ENCODE peak calls at places on chromosomes 5 and 9, in six cellular contexts. One of them, this sample, is unnamed.

GRCh38 chr5:159640921-159641320 is 275.4 kb upstream of the ADRA1B start:
- DNase-seq in GM23338: no peak
- DNase-seq in fibroblast of lung: no peak
- DNase-seq in mammary epithelial cell: no peak
- DNase-seq in Karpas-422: no peak
- DNase-seq in PC-3: no peak
- DNase-seq in this sample: no peak

GRCh38 chr5:78320461-78320860 is 26.0 kb upstream of the AP3B1 start:
- DNase-seq in GM23338: peak; percentile 67
- DNase-seq in mammary epithelial cell: peak; percentile 29
- DNase-seq in fibroblast of lung: peak; percentile 42
- DNase-seq in Karpas-422: peak; percentile 62
- DNase-seq in PC-3: peak; percentile 42
- DNase-seq in this sample: peak; percentile 13

GRCh38 chr5:138533973-138534941 is 8.8 kb downstream of the ETF1 start:
- DNase-seq in fibroblast of lung: no peak
- DNase-seq in PC-3: no peak
- DNase-seq in Karpas-422: no peak
- DNase-seq in GM23338: no peak
- DNase-seq in mammary epithelial cell: no peak
- DNase-seq in this sample: no peak

GRCh38 chr9:133557581-133557980 is 23.1 kb downstream of the ADAMTSL2 start:
- DNase-seq in mammary epithelial cell: no peak
- DNase-seq in Karpas-422: no peak
- DNase-seq in PC-3: no peak
- DNase-seq in GM23338: no peak
- DNase-seq in fibroblast of lung: no peak
- DNase-seq in this sample: no peak

GRCh38 chr9:134641989-134642384 is 384 bp downstream of the COL5A1 start:
- DNase-seq in fibroblast of lung: no peak
- DNase-seq in GM23338: no peak
- DNase-seq in mammary epithelial cell: no peak
- DNase-seq in PC-3: no peak
- DNase-seq in Karpas-422: no peak
- DNase-seq in this sample: peak; percentile 40

GRCh38 chr9:124774131-124774978 is 2.6 kb upstream of the OLFML2A start:
- DNase-seq in Karpas-422: peak; percentile 92
- DNase-seq in PC-3: peak; percentile 79
- DNase-seq in fibroblast of lung: peak; percentile 57
- DNase-seq in GM23338: peak; percentile 92
- DNase-seq in mammary epithelial cell: peak; percentile 61
- DNase-seq in this sample: peak; percentile 88

GRCh38 chr9:2461886-2462285 is 159.7 kb upstream of the VLDLR start:
- DNase-seq in PC-3: no peak
- DNase-seq in fibroblast of lung: peak; percentile 59
- DNase-seq in Karpas-422: peak; percentile 64
- DNase-seq in mammary epithelial cell: no peak
- DNase-seq in GM23338: no peak
- DNase-seq in this sample: no peak

GRCh38 chr5:75020016-75020656 is 32.2 kb downstream of the GCNT4 start:
- DNase-seq in Karpas-422: no peak
- DNase-seq in mammary epithelial cell: no peak
- DNase-seq in GM23338: no peak
- DNase-seq in PC-3: peak; percentile 44
- DNase-seq in fibroblast of lung: no peak
- DNase-seq in this sample: no peak

GRCh38 chr9:33234511-33235467 is 5.2 kb upstream of the SPINK4 start:
- DNase-seq in Karpas-422: no peak
- DNase-seq in PC-3: peak; percentile 22
- DNase-seq in fibroblast of lung: peak; percentile 32
- DNase-seq in GM23338: no peak
- DNase-seq in mammary epithelial cell: peak; percentile 74
- DNase-seq in this sample: no peak

GRCh38 chr5:147567917-147568598 is 58.2 kb upstream of the DPYSL3 start:
- DNase-seq in GM23338: peak; percentile 93
- DNase-seq in mammary epithelial cell: peak; percentile 84
- DNase-seq in Karpas-422: no peak
- DNase-seq in fibroblast of lung: peak; percentile 99
- DNase-seq in PC-3: peak; percentile 48
- DNase-seq in this sample: no peak

GRCh38 chr5:927172-928015 is 34.7 kb downstream of the TRIP13 start:
- DNase-seq in PC-3: no peak
- DNase-seq in mammary epithelial cell: no peak
- DNase-seq in Karpas-422: no peak
- DNase-seq in GM23338: no peak
- DNase-seq in fibroblast of lung: no peak
- DNase-seq in this sample: no peak

GRCh38 chr5:3010301-3010952 is 258.9 kb upstream of the IRX2 start:
- DNase-seq in Karpas-422: no peak
- DNase-seq in PC-3: no peak
- DNase-seq in mammary epithelial cell: peak; percentile 71
- DNase-seq in GM23338: no peak
- DNase-seq in fibroblast of lung: no peak
- DNase-seq in this sample: no peak

GRCh38 chr5:143345671-143346440 is 57.6 kb downstream of the NR3C1 start:
- DNase-seq in GM23338: no peak
- DNase-seq in mammary epithelial cell: no peak
- DNase-seq in PC-3: no peak
- DNase-seq in fibroblast of lung: no peak
- DNase-seq in Karpas-422: no peak
- DNase-seq in this sample: no peak

GRCh38 chr5:134110382-134110781 is 4.1 kb upstream of the TCF7 start:
- DNase-seq in GM23338: no peak
- DNase-seq in PC-3: no peak
- DNase-seq in mammary epithelial cell: peak; percentile 90
- DNase-seq in Karpas-422: no peak
- DNase-seq in fibroblast of lung: no peak
- DNase-seq in this sample: no peak

GRCh38 chr5:102678267-102679058 is 76.6 kb upstream of the PAM start:
- DNase-seq in mammary epithelial cell: peak; percentile 38
- DNase-seq in PC-3: peak; percentile 93
- DNase-seq in fibroblast of lung: peak; percentile 84
- DNase-seq in Karpas-422: no peak
- DNase-seq in GM23338: no peak
- DNase-seq in this sample: no peak

GRCh38 chr5:157818368-157818767 is 40.6 kb downstream of the CLINT1 start:
- DNase-seq in PC-3: no peak
- DNase-seq in Karpas-422: no peak
- DNase-seq in GM23338: no peak
- DNase-seq in fibroblast of lung: no peak
- DNase-seq in mammary epithelial cell: no peak
- DNase-seq in this sample: no peak
- H4K20me1 ChIP-seq in PC-3: peaks cover 60% of the 10 kb centered on the region
- H4K20me1 ChIP-seq in Karpas-422: peaks cover 18% of the 10 kb centered on the region
- H4K20me1 ChIP-seq in GM23338: peaks cover 13% of the 10 kb centered on the region
- H4K20me1 ChIP-seq in fibroblast of lung: peaks cover 2% of the 10 kb centered on the region
- H4K20me1 ChIP-seq in mammary epithelial cell: peaks cover 3% of the 10 kb centered on the region
- H4K20me1 ChIP-seq in this sample: peaks cover 30% of the 10 kb centered on the region

DNA sequence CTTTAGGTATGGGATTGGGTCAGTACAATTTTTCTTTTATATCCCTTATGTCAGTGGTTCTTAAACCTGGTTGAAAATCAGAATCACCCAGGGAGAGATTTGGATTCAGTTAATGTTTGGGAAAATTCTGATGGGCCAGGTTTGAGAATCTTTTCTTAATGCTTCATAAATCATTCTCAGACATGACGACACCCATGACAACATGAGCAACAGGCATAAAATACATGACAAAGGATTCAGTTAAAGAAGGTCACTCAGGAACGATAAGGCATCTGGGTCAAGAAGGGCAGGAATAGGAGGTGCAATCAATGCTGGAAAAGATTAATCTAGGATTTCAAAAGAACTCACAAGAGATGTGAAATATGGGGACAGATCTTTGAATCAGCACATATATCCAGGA is 41.9 kb downstream of the ELOVL7 start:
- DNase-seq in Karpas-422: no peak
- DNase-seq in PC-3: no peak
- DNase-seq in GM23338: no peak
- DNase-seq in fibroblast of lung: no peak
- DNase-seq in mammary epithelial cell: no peak
- DNase-seq in this sample: no peak
- H3K4me3 ChIP-seq in Karpas-422: no peak overlapping the region
- H3K4me3 ChIP-seq in PC-3: no peak overlapping the region
- H3K4me3 ChIP-seq in GM23338: no peak overlapping the region
- H3K4me3 ChIP-seq in fibroblast of lung: no peak overlapping the region
- H3K4me3 ChIP-seq in mammary epithelial cell: no peak overlapping the region
- H3K4me3 ChIP-seq in this sample: no peak overlapping the region

DNA sequence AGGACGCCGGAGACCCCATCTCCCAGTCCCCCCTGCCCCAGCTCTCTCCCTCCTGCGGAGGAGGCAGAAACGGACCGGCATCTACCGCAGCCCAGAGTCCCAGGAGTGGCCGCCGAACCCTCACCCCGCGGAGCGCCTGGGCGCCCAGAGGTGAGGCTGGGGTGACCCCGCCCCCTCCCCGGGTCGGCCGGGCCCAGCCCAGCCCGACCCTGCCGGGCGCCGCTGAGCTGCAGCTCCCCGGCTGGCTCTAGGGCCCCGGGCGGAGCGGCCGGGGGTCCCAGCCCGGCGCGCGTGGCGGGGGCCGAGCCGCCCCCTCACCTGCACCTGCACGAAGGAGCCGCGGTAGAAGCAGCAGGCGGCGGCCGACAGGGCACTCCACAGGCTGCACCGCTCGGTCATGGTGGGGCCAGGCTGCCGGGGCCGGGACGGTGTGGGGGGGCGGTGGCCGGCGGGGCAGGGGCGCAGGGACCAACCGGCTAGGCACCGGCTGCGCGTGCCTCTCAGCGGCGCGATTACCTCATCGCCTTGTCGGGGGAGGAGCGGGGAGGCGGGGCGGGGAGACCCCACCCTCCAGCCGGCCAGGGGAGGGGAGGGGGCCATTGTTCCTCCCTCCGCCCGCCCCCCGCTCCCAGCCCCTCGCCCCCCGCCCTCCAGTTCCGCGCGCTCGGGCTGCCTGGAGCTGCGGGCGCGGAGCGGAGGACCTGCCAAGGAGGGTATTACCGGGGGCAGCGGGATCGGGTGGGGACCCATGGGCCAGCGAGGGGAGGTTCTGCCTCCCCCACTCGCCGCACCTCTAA is 19.9 kb upstream of the TOR2A start:
- DNase-seq in PC-3: no peak
- DNase-seq in fibroblast of lung: no peak
- DNase-seq in mammary epithelial cell: no peak
- DNase-seq in GM23338: peak; percentile 87
- DNase-seq in Karpas-422: no peak
- DNase-seq in this sample: no peak
- H4K20me1 ChIP-seq in PC-3: no peaks in the 10 kb centered on the region
- H4K20me1 ChIP-seq in fibroblast of lung: peaks cover 2% of the 10 kb centered on the region
- H4K20me1 ChIP-seq in mammary epithelial cell: no peaks in the 10 kb centered on the region
- H4K20me1 ChIP-seq in GM23338: peaks cover 21% of the 10 kb centered on the region
- H4K20me1 ChIP-seq in Karpas-422: no peaks in the 10 kb centered on the region
- H4K20me1 ChIP-seq in this sample: no peaks in the 10 kb centered on the region

GRCh38 chr5:88676637-88677481 is 206.1 kb downstream of the MEF2C start:
- DNase-seq in mammary epithelial cell: no peak
- DNase-seq in PC-3: no peak
- DNase-seq in GM23338: no peak
- DNase-seq in Karpas-422: no peak
- DNase-seq in fibroblast of lung: no peak
- DNase-seq in this sample: no peak

GRCh38 chr5:88675159-88675757 is 207.7 kb downstream of the MEF2C start:
- DNase-seq in fibroblast of lung: peak; percentile 75
- DNase-seq in PC-3: no peak
- DNase-seq in mammary epithelial cell: no peak
- DNase-seq in GM23338: no peak
- DNase-seq in Karpas-422: peak; percentile 82
- DNase-seq in this sample: no peak

GRCh38 chr5:88675758-88676636 is 207.0 kb downstream of the MEF2C start:
- DNase-seq in GM23338: peak; percentile 96
- DNase-seq in Karpas-422: peak; percentile 97
- DNase-seq in PC-3: no peak
- DNase-seq in fibroblast of lung: peak; percentile 99
- DNase-seq in mammary epithelial cell: no peak
- DNase-seq in this sample: peak; percentile 62

GRCh38 chr5:88672644-88673493 is 210.1 kb downstream of the MEF2C start:
- DNase-seq in GM23338: peak; percentile 87
- DNase-seq in Karpas-422: no peak
- DNase-seq in mammary epithelial cell: no peak
- DNase-seq in PC-3: no peak
- DNase-seq in fibroblast of lung: peak; percentile 91
- DNase-seq in this sample: no peak

GRCh38 chr5:88674262-88675158 is 208.5 kb downstream of the MEF2C start:
- DNase-seq in GM23338: peak; percentile 77
- DNase-seq in Karpas-422: peak; percentile 94
- DNase-seq in fibroblast of lung: peak; percentile 87
- DNase-seq in PC-3: no peak
- DNase-seq in mammary epithelial cell: no peak
- DNase-seq in this sample: no peak
- H3K4me3 ChIP-seq in GM23338: peak overlapping the region; percentile 60
- H3K4me3 ChIP-seq in Karpas-422: peak overlapping the region; percentile 80
- H3K4me3 ChIP-seq in fibroblast of lung: peak overlapping the region; percentile 35
- H3K4me3 ChIP-seq in PC-3: no peak overlapping the region
- H3K4me3 ChIP-seq in mammary epithelial cell: peak overlapping the region; percentile 25
- H3K4me3 ChIP-seq in this sample: peak overlapping the region; percentile 3

GRCh38 chr9:69175488-69175872 is 1.4 kb downstream of the TJP2 start:
- DNase-seq in mammary epithelial cell: no peak
- DNase-seq in Karpas-422: no peak
- DNase-seq in PC-3: no peak
- DNase-seq in fibroblast of lung: no peak
- DNase-seq in GM23338: no peak
- DNase-seq in this sample: no peak

GRCh38 chr9:69179037-69179436 is 5.0 kb downstream of the TJP2 start:
- DNase-seq in GM23338: no peak
- DNase-seq in Karpas-422: no peak
- DNase-seq in fibroblast of lung: no peak
- DNase-seq in mammary epithelial cell: no peak
- DNase-seq in PC-3: no peak
- DNase-seq in this sample: no peak

GRCh38 chr9:69178583-69179011 is 4.5 kb downstream of the TJP2 start:
- DNase-seq in Karpas-422: no peak
- DNase-seq in GM23338: no peak
- DNase-seq in PC-3: peak; percentile 89
- DNase-seq in fibroblast of lung: peak; percentile 60
- DNase-seq in mammary epithelial cell: peak; percentile 80
- DNase-seq in this sample: no peak

GRCh38 chr9:69174645-69175487 is 789 bp downstream of the TJP2 start:
- DNase-seq in mammary epithelial cell: peak; percentile 97
- DNase-seq in GM23338: peak; percentile 78
- DNase-seq in Karpas-422: no peak
- DNase-seq in PC-3: peak; percentile 91
- DNase-seq in fibroblast of lung: peak; percentile 99
- DNase-seq in this sample: peak; percentile 76

GRCh38 chr9:69176446-69177135 is 2.5 kb downstream of the TJP2 start:
- DNase-seq in Karpas-422: no peak
- DNase-seq in GM23338: no peak
- DNase-seq in fibroblast of lung: no peak
- DNase-seq in mammary epithelial cell: peak; percentile 70
- DNase-seq in PC-3: no peak
- DNase-seq in this sample: no peak
- H4K20me1 ChIP-seq in Karpas-422: no peaks in the 10 kb centered on the region
- H4K20me1 ChIP-seq in GM23338: peaks cover 19% of the 10 kb centered on the region
- H4K20me1 ChIP-seq in fibroblast of lung: no peaks in the 10 kb centered on the region
- H4K20me1 ChIP-seq in mammary epithelial cell: no peaks in the 10 kb centered on the region
- H4K20me1 ChIP-seq in PC-3: no peaks in the 10 kb centered on the region
- H4K20me1 ChIP-seq in this sample: peaks cover 6% of the 10 kb centered on the region